ENCODE peak calls at places on chromosomes 13 and 19, in seven cellular contexts. One of them, this sample, is unnamed.

GRCh38 chr13:108561152-108561551 is 68.3 kb upstream of the MYO16 start:
- DNase-seq in body of pancreas: peak
- DNase-seq in esophagus muscularis mucosa: no peak
- DNase-seq in mammary epithelial cell: no peak
- DNase-seq in heart left ventricle: no peak
- DNase-seq in epithelial cell of esophagus: no peak
- DNase-seq in stimulated activated CD8-positive, alpha-beta memory T cell treated with anti-CD3 and anti-CD28 coated beads, Interleukin-7, amount 100 ng/mL, for 1 hour: no peak
- DNase-seq in this sample: no peak

GRCh38 chr13:76764916-76765315 is 121.3 kb downstream of the KCTD12 start:
- DNase-seq in body of pancreas: no peak
- DNase-seq in esophagus muscularis mucosa: no peak
- DNase-seq in mammary epithelial cell: no peak
- DNase-seq in heart left ventricle: no peak
- DNase-seq in epithelial cell of esophagus: no peak
- DNase-seq in stimulated activated CD8-positive, alpha-beta memory T cell treated with anti-CD3 and anti-CD28 coated beads, Interleukin-7, amount 100 ng/mL, for 1 hour: no peak
- DNase-seq in this sample: no peak

GRCh38 chr19:35262101-35262761 is 6.5 kb upstream of the USF2 start:
- DNase-seq in body of pancreas: peak
- DNase-seq in esophagus muscularis mucosa: no peak
- DNase-seq in mammary epithelial cell: no peak
- DNase-seq in heart left ventricle: no peak
- DNase-seq in epithelial cell of esophagus: no peak
- DNase-seq in stimulated activated CD8-positive, alpha-beta memory T cell treated with anti-CD3 and anti-CD28 coated beads, Interleukin-7, amount 100 ng/mL, for 1 hour: no peak
- DNase-seq in this sample: no peak

GRCh38 chr13:76677047-76677446 is 209.2 kb downstream of the KCTD12 start:
- DNase-seq in body of pancreas: peak
- DNase-seq in esophagus muscularis mucosa: peak
- DNase-seq in mammary epithelial cell: no peak
- DNase-seq in heart left ventricle: peak
- DNase-seq in epithelial cell of esophagus: no peak
- DNase-seq in stimulated activated CD8-positive, alpha-beta memory T cell treated with anti-CD3 and anti-CD28 coated beads, Interleukin-7, amount 100 ng/mL, for 1 hour: no peak
- DNase-seq in this sample: no peak

GRCh38 chr19:29378543-29379105 is 147.2 kb upstream of the VSTM2B start:
- DNase-seq in body of pancreas: no peak
- DNase-seq in esophagus muscularis mucosa: peak
- DNase-seq in mammary epithelial cell: no peak
- DNase-seq in heart left ventricle: no peak
- DNase-seq in epithelial cell of esophagus: no peak
- DNase-seq in stimulated activated CD8-positive, alpha-beta memory T cell treated with anti-CD3 and anti-CD28 coated beads, Interleukin-7, amount 100 ng/mL, for 1 hour: no peak
- DNase-seq in this sample: peak

GRCh38 chr13:37375724-37376123 is 222.8 kb downstream of the POSTN start:
- DNase-seq in body of pancreas: no peak
- DNase-seq in esophagus muscularis mucosa: no peak
- DNase-seq in mammary epithelial cell: no peak
- DNase-seq in heart left ventricle: no peak
- DNase-seq in epithelial cell of esophagus: peak
- DNase-seq in stimulated activated CD8-positive, alpha-beta memory T cell treated with anti-CD3 and anti-CD28 coated beads, Interleukin-7, amount 100 ng/mL, for 1 hour: no peak
- DNase-seq in this sample: no peak

GRCh38 chr13:19634129-19634740 is 776 bp downstream of the MPHOSPH8 start:
- DNase-seq in body of pancreas: peak
- DNase-seq in esophagus muscularis mucosa: no peak
- DNase-seq in mammary epithelial cell: peak
- DNase-seq in heart left ventricle: peak
- DNase-seq in epithelial cell of esophagus: peak
- DNase-seq in stimulated activated CD8-positive, alpha-beta memory T cell treated with anti-CD3 and anti-CD28 coated beads, Interleukin-7, amount 100 ng/mL, for 1 hour: no peak
- DNase-seq in this sample: no peak

GRCh38 chr19:6275170-6275744 is 4.5 kb downstream of the MLLT1 start:
- DNase-seq in body of pancreas: no peak
- DNase-seq in esophagus muscularis mucosa: no peak
- DNase-seq in mammary epithelial cell: no peak
- DNase-seq in heart left ventricle: no peak
- DNase-seq in epithelial cell of esophagus: no peak
- DNase-seq in stimulated activated CD8-positive, alpha-beta memory T cell treated with anti-CD3 and anti-CD28 coated beads, Interleukin-7, amount 100 ng/mL, for 1 hour: no peak
- DNase-seq in this sample: no peak

GRCh38 chr19:27392027-27392632 is 1820.8 kb downstream of the UQCRFS1 start:
- DNase-seq in body of pancreas: no peak
- DNase-seq in esophagus muscularis mucosa: no peak
- DNase-seq in mammary epithelial cell: no peak
- DNase-seq in heart left ventricle: no peak
- DNase-seq in epithelial cell of esophagus: no peak
- DNase-seq in stimulated activated CD8-positive, alpha-beta memory T cell treated with anti-CD3 and anti-CD28 coated beads, Interleukin-7, amount 100 ng/mL, for 1 hour: no peak
- DNase-seq in this sample: no peak

GRCh38 chr19:10389863-10390262 is 9.5 kb upstream of the TYK2 start:
- DNase-seq in body of pancreas: no peak
- DNase-seq in esophagus muscularis mucosa: no peak
- DNase-seq in mammary epithelial cell: no peak
- DNase-seq in heart left ventricle: no peak
- DNase-seq in epithelial cell of esophagus: no peak
- DNase-seq in stimulated activated CD8-positive, alpha-beta memory T cell treated with anti-CD3 and anti-CD28 coated beads, Interleukin-7, amount 100 ng/mL, for 1 hour: no peak
- DNase-seq in this sample: no peak